ENCODE peak calls at places on chromosomes 3 and 15, in eight cellular contexts. One of them, this sample, is unnamed.

GRCh38 chr3:126104028-126104635 is 20.2 kb upstream of the SLC41A3 start:
- DNase-seq in HepG2: no peak
- DNase-seq in lower leg skin: peak; percentile 81
- DNase-seq in spleen: peak; percentile 69
- DNase-seq in osteoblast: no peak
- DNase-seq in fibroblast of pulmonary artery: no peak
- DNase-seq in IMR-90: no peak
- DNase-seq in natural killer cell: peak; percentile 7
- DNase-seq in this sample: no peak

GRCh38 chr3:110526732-110527727 is 544.6 kb upstream of the NECTIN3 start:
- DNase-seq in osteoblast: peak; percentile 17
- DNase-seq in IMR-90: peak; percentile 95
- DNase-seq in fibroblast of pulmonary artery: peak; percentile 94
- DNase-seq in lower leg skin: no peak
- DNase-seq in natural killer cell: no peak
- DNase-seq in spleen: no peak
- DNase-seq in HepG2: no peak
- DNase-seq in this sample: no peak

GRCh38 chr15:98612490-98613110 is 35.7 kb upstream of the IGF1R start:
- DNase-seq in HepG2: no peak
- DNase-seq in osteoblast: no peak
- DNase-seq in spleen: no peak
- DNase-seq in lower leg skin: no peak
- DNase-seq in natural killer cell: no peak
- DNase-seq in fibroblast of pulmonary artery: no peak
- DNase-seq in IMR-90: no peak
- DNase-seq in this sample: no peak

GRCh38 chr15:73988075-73988969 is 3.8 kb downstream of the STOML1 start:
- DNase-seq in natural killer cell: no peak
- DNase-seq in IMR-90: peak; percentile 71
- DNase-seq in lower leg skin: peak; percentile 82
- DNase-seq in HepG2: no peak
- DNase-seq in fibroblast of pulmonary artery: no peak
- DNase-seq in spleen: no peak
- DNase-seq in osteoblast: no peak
- DNase-seq in this sample: no peak

GRCh38 chr15:28013480-28013879 is 85.6 kb downstream of the OCA2 start:
- DNase-seq in natural killer cell: no peak
- DNase-seq in fibroblast of pulmonary artery: no peak
- DNase-seq in IMR-90: no peak
- DNase-seq in osteoblast: no peak
- DNase-seq in spleen: no peak
- DNase-seq in HepG2: no peak
- DNase-seq in lower leg skin: no peak
- DNase-seq in this sample: no peak

GRCh38 chr3:21390136-21390535 is 360.9 kb downstream of the ZNF385D start:
- DNase-seq in osteoblast: peak; percentile 62
- DNase-seq in fibroblast of pulmonary artery: peak; percentile 25
- DNase-seq in spleen: no peak
- DNase-seq in IMR-90: peak; percentile 7
- DNase-seq in HepG2: no peak
- DNase-seq in natural killer cell: no peak
- DNase-seq in lower leg skin: no peak
- DNase-seq in this sample: no peak

GRCh38 chr3:135271562-135272290 is 476.7 kb downstream of the EPHB1 start:
- DNase-seq in IMR-90: no peak
- DNase-seq in HepG2: no peak
- DNase-seq in fibroblast of pulmonary artery: no peak
- DNase-seq in natural killer cell: no peak
- DNase-seq in spleen: no peak
- DNase-seq in lower leg skin: no peak
- DNase-seq in osteoblast: no peak
- DNase-seq in this sample: no peak

GRCh38 chr3:25895031-25895430 is 105.1 kb downstream of the OXSM start:
- DNase-seq in fibroblast of pulmonary artery: no peak
- DNase-seq in natural killer cell: no peak
- DNase-seq in spleen: no peak
- DNase-seq in osteoblast: no peak
- DNase-seq in HepG2: no peak
- DNase-seq in lower leg skin: no peak
- DNase-seq in IMR-90: peak; percentile 21
- DNase-seq in this sample: no peak

GRCh38 chr3:186826978-186827857 is 15.3 kb upstream of the ADIPOQ start:
- DNase-seq in HepG2: peak; percentile 60
- DNase-seq in IMR-90: peak; percentile 72
- DNase-seq in lower leg skin: peak; percentile 92
- DNase-seq in fibroblast of pulmonary artery: peak; percentile 81
- DNase-seq in osteoblast: peak; percentile 99
- DNase-seq in natural killer cell: peak; percentile 81
- DNase-seq in spleen: peak; percentile 96
- DNase-seq in this sample: peak; percentile 72
- TF ChIP-seq CTCF in HepG2: no peak
- TF ChIP-seq CTCF in IMR-90: no peak
- TF ChIP-seq CTCF in lower leg skin: no peak
- TF ChIP-seq CTCF in fibroblast of pulmonary artery: no peak
- TF ChIP-seq CTCF in osteoblast: no peak
- TF ChIP-seq CTCF in natural killer cell: no peak
- TF ChIP-seq CTCF in spleen: no peak
- TF ChIP-seq CTCF in this sample: no peak

GRCh38 chr3:139520028-139520737 is 19.4 kb downstream of the RBP1 start:
- DNase-seq in spleen: no peak
- DNase-seq in IMR-90: peak; percentile 38
- DNase-seq in HepG2: no peak
- DNase-seq in osteoblast: no peak
- DNase-seq in fibroblast of pulmonary artery: peak; percentile 35
- DNase-seq in natural killer cell: no peak
- DNase-seq in lower leg skin: peak; percentile 79
- DNase-seq in this sample: no peak
- TF ChIP-seq CTCF in spleen: peak; percentile 18
- TF ChIP-seq CTCF in IMR-90: peak; percentile 20
- TF ChIP-seq CTCF in HepG2: peak; percentile 79
- TF ChIP-seq CTCF in osteoblast: peak; percentile 27
- TF ChIP-seq CTCF in fibroblast of pulmonary artery: peak; percentile 29
- TF ChIP-seq CTCF in natural killer cell: no peak
- TF ChIP-seq CTCF in lower leg skin: no peak
- TF ChIP-seq CTCF in this sample: no peak

DNA sequence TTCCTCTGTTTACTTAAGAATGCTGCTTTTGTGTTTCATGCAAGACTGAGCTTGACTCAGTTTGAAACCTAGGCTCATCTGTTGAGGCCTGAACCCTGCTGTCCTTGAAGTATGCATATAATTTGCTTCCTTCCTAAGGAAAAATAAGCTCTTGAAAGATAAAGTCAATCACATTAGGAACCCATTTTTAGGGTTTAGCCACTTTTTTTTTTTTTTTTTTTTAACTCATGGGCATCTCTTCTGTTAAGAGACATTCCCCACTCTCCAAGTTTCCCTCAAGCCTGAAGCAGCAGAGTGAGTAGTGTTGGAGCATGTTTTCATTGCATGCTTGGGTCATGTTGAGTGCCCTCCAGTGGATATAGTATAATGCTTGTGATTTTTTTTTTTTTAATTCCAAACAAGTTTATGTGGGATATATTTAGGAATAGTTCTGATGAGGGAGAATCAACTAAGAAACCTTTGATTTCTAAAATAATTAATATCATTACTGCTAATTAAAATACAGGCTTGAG is 3.6 kb downstream of the CTNNB1 start:
- DNase-seq in natural killer cell: no peak
- DNase-seq in fibroblast of pulmonary artery: peak; percentile 73
- DNase-seq in lower leg skin: no peak
- DNase-seq in spleen: no peak
- DNase-seq in IMR-90: peak; percentile 61
- DNase-seq in HepG2: peak; percentile 43
- DNase-seq in osteoblast: peak; percentile 94
- DNase-seq in this sample: no peak
- TF ChIP-seq CTCF in natural killer cell: no peak
- TF ChIP-seq CTCF in fibroblast of pulmonary artery: peak; percentile 46
- TF ChIP-seq CTCF in lower leg skin: no peak
- TF ChIP-seq CTCF in spleen: no peak
- TF ChIP-seq CTCF in IMR-90: peak; percentile 39
- TF ChIP-seq CTCF in HepG2: peak; percentile 26
- TF ChIP-seq CTCF in osteoblast: peak; percentile 55
- TF ChIP-seq CTCF in this sample: no peak

DNA sequence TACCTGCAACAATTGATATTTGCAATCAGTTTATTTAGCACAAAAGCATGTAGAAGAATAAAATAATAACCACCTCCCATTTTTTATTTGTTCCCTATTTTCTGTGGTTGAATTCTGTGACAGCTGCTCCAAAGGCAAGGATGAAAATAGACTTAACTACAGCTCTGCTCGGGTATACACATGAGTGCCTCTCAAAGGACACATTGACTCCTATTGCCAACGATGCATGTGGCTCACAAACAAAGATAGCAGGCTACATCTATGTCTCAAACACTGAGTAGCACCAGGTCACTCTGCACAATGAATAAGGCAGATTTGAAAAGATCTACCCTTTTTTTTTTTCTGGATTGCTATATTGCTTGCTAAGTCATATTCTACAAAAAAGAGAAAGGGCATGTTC is 612.9 kb downstream of the ROBO1 start:
- DNase-seq in natural killer cell: no peak
- DNase-seq in IMR-90: no peak
- DNase-seq in osteoblast: no peak
- DNase-seq in spleen: no peak
- DNase-seq in HepG2: no peak
- DNase-seq in fibroblast of pulmonary artery: no peak
- DNase-seq in lower leg skin: no peak
- DNase-seq in this sample: no peak
- TF ChIP-seq CTCF in natural killer cell: no peak
- TF ChIP-seq CTCF in IMR-90: no peak
- TF ChIP-seq CTCF in osteoblast: no peak
- TF ChIP-seq CTCF in spleen: no peak
- TF ChIP-seq CTCF in HepG2: no peak
- TF ChIP-seq CTCF in fibroblast of pulmonary artery: no peak
- TF ChIP-seq CTCF in lower leg skin: no peak
- TF ChIP-seq CTCF in this sample: no peak

DNA sequence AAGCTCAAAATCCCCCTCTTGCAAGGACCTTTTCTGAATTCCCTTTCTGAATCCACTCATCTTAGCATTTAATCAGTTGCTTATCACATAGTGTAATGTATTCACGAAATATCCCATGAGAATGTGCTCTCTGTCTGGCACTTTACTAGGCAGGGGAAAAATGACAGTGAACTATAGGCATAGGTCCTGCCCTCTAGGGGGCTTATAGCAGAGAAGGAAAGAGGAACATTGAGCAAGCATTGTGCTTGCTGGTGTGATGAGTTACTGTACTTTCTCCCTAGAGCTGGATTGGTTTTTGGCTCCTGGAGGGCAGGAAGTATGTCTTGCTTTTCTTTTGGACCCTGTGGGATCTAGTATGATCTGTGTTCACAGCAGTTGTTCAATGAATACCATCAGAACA is 26.5 kb downstream of the DUOX2 start:
- DNase-seq in spleen: no peak
- DNase-seq in fibroblast of pulmonary artery: no peak
- DNase-seq in osteoblast: no peak
- DNase-seq in lower leg skin: no peak
- DNase-seq in IMR-90: no peak
- DNase-seq in natural killer cell: no peak
- DNase-seq in HepG2: peak; percentile 38
- DNase-seq in this sample: no peak
- TF ChIP-seq CTCF in spleen: no peak
- TF ChIP-seq CTCF in fibroblast of pulmonary artery: no peak
- TF ChIP-seq CTCF in osteoblast: no peak
- TF ChIP-seq CTCF in lower leg skin: no peak
- TF ChIP-seq CTCF in IMR-90: no peak
- TF ChIP-seq CTCF in natural killer cell: no peak
- TF ChIP-seq CTCF in HepG2: peak; percentile 38
- TF ChIP-seq CTCF in this sample: no peak

GRCh38 chr3:100603449-100603848 is 6.0 kb upstream of the ADGRG7 start:
- DNase-seq in fibroblast of pulmonary artery: peak; percentile 46
- DNase-seq in spleen: no peak
- DNase-seq in HepG2: peak; percentile 38
- DNase-seq in IMR-90: peak; percentile 54
- DNase-seq in lower leg skin: no peak
- DNase-seq in natural killer cell: no peak
- DNase-seq in osteoblast: peak; percentile 29
- DNase-seq in this sample: no peak
- TF ChIP-seq CTCF in fibroblast of pulmonary artery: peak; percentile 66
- TF ChIP-seq CTCF in spleen: no peak
- TF ChIP-seq CTCF in HepG2: peak; percentile 62
- TF ChIP-seq CTCF in IMR-90: peak; percentile 52
- TF ChIP-seq CTCF in lower leg skin: no peak
- TF ChIP-seq CTCF in natural killer cell: no peak
- TF ChIP-seq CTCF in osteoblast: peak; percentile 67
- TF ChIP-seq CTCF in this sample: no peak

GRCh38 chr3:29144807-29145206 is 136.1 kb upstream of the RBMS3 start:
- DNase-seq in natural killer cell: no peak
- DNase-seq in HepG2: no peak
- DNase-seq in IMR-90: peak; percentile 65
- DNase-seq in fibroblast of pulmonary artery: peak; percentile 79
- DNase-seq in osteoblast: no peak
- DNase-seq in lower leg skin: no peak
- DNase-seq in spleen: no peak
- DNase-seq in this sample: peak; percentile 6
- TF ChIP-seq CTCF in natural killer cell: no peak
- TF ChIP-seq CTCF in HepG2: no peak
- TF ChIP-seq CTCF in IMR-90: peak; percentile 43
- TF ChIP-seq CTCF in fibroblast of pulmonary artery: peak; percentile 43
- TF ChIP-seq CTCF in osteoblast: peak; percentile 43
- TF ChIP-seq CTCF in lower leg skin: no peak
- TF ChIP-seq CTCF in spleen: no peak
- TF ChIP-seq CTCF in this sample: no peak

GRCh38 chr3:172710709-172711456 is at the start of gene NCEH1:
- DNase-seq in IMR-90: peak; percentile 99
- DNase-seq in fibroblast of pulmonary artery: peak; percentile 97
- DNase-seq in HepG2: peak; percentile 95
- DNase-seq in natural killer cell: peak; percentile 59
- DNase-seq in spleen: peak; percentile 96
- DNase-seq in osteoblast: peak; percentile 93
- DNase-seq in lower leg skin: peak; percentile 97
- DNase-seq in this sample: peak; percentile 92

GRCh38 chr3:172713316-172713715 is 2.4 kb upstream of the NCEH1 start:
- DNase-seq in osteoblast: peak; percentile 71
- DNase-seq in natural killer cell: no peak
- DNase-seq in lower leg skin: no peak
- DNase-seq in fibroblast of pulmonary artery: no peak
- DNase-seq in spleen: no peak
- DNase-seq in IMR-90: no peak
- DNase-seq in HepG2: no peak
- DNase-seq in this sample: no peak

GRCh38 chr3:172709776-172710708 is 825 bp downstream of the NCEH1 start:
- DNase-seq in fibroblast of pulmonary artery: peak; percentile 40
- DNase-seq in lower leg skin: peak; percentile 89
- DNase-seq in HepG2: no peak
- DNase-seq in spleen: peak; percentile 77
- DNase-seq in natural killer cell: peak; percentile 17
- DNase-seq in osteoblast: peak; percentile 72
- DNase-seq in IMR-90: peak; percentile 41
- DNase-seq in this sample: peak; percentile 50

GRCh38 chr3:172708905-172709775 is 1.7 kb downstream of the NCEH1 start:
- DNase-seq in fibroblast of pulmonary artery: peak; percentile 40
- DNase-seq in spleen: no peak
- DNase-seq in lower leg skin: no peak
- DNase-seq in natural killer cell: no peak
- DNase-seq in osteoblast: no peak
- DNase-seq in HepG2: no peak
- DNase-seq in IMR-90: peak; percentile 12
- DNase-seq in this sample: no peak

DNA sequence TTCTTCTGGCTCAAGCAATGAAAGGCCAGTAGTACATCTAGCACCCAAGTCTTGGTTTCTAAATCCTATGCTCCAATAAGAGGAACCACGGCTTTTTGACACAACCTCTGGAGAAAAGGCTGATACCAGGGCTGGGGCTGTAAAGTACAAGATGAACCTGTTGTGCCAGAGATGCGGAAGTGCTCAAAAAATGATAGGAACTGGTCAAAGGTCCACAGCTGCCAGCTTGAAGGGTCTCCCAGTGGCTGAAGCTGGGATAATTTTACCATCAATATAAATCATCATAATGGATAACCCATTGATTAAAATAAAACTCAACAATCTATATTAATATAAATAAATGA is 562 bp upstream of the NCEH1 start:
- DNase-seq in IMR-90: no peak
- DNase-seq in osteoblast: no peak
- DNase-seq in HepG2: peak; percentile 36
- DNase-seq in fibroblast of pulmonary artery: no peak
- DNase-seq in lower leg skin: no peak
- DNase-seq in natural killer cell: no peak
- DNase-seq in spleen: no peak
- DNase-seq in this sample: no peak
- TF ChIP-seq CTCF in IMR-90: no peak
- TF ChIP-seq CTCF in osteoblast: no peak
- TF ChIP-seq CTCF in HepG2: no peak
- TF ChIP-seq CTCF in fibroblast of pulmonary artery: no peak
- TF ChIP-seq CTCF in lower leg skin: no peak
- TF ChIP-seq CTCF in natural killer cell: no peak
- TF ChIP-seq CTCF in spleen: peak; percentile 7
- TF ChIP-seq CTCF in this sample: no peak